ENCODE peak calls at places on chromosomes 1 and 21, in four cellular contexts. One of them, this sample, is unnamed.

GRCh38 chr1:228884196-228884595 is 148.9 kb downstream of the RHOU start:
- DNase-seq in A549: no peak
- DNase-seq in mucosa of gallbladder: no peak
- DNase-seq in AG08396: no peak
- DNase-seq in this sample: no peak

GRCh38 chr1:32361308-32361673 is 994 bp downstream of the FAM229A start:
- DNase-seq in A549: no peak
- DNase-seq in mucosa of gallbladder: no peak
- DNase-seq in AG08396: no peak
- DNase-seq in this sample: no peak

GRCh38 chr1:70517444-70517843 is 106.4 kb downstream of the CTH start:
- DNase-seq in A549: no peak
- DNase-seq in mucosa of gallbladder: no peak
- DNase-seq in AG08396: no peak
- DNase-seq in this sample: no peak

GRCh38 chr1:9449976-9450696 is 89.1 kb upstream of the SLC25A33 start:
- DNase-seq in A549: no peak
- DNase-seq in mucosa of gallbladder: no peak
- DNase-seq in AG08396: no peak
- DNase-seq in this sample: no peak

GRCh38 chr1:8302181-8302681 is 15.7 kb upstream of the SLC45A1 start:
- DNase-seq in A549: no peak
- DNase-seq in mucosa of gallbladder: no peak
- DNase-seq in AG08396: no peak
- DNase-seq in this sample: peak; percentile 90

GRCh38 chr1:6037338-6037762 is 8.3 kb upstream of the KCNAB2 start:
- DNase-seq in A549: no peak
- DNase-seq in mucosa of gallbladder: no peak
- DNase-seq in AG08396: no peak
- DNase-seq in this sample: no peak

GRCh38 chr1:170732262-170732595 is 68.3 kb downstream of the PRRX1 start:
- DNase-seq in A549: no peak
- DNase-seq in mucosa of gallbladder: no peak
- DNase-seq in AG08396: peak; percentile 14
- DNase-seq in this sample: no peak

GRCh38 chr21:41985662-41986416 is 24.3 kb downstream of the ZBTB21 start:
- DNase-seq in A549: no peak
- DNase-seq in mucosa of gallbladder: no peak
- DNase-seq in AG08396: no peak
- DNase-seq in this sample: no peak

GRCh38 chr21:38525454-38525853 is 27.2 kb upstream of the ERG start:
- DNase-seq in A549: no peak
- DNase-seq in mucosa of gallbladder: no peak
- DNase-seq in AG08396: no peak
- DNase-seq in this sample: no peak

GRCh38 chr1:30668546-30669327 is 54.6 kb downstream of the MATN1 start:
- DNase-seq in A549: no peak
- DNase-seq in mucosa of gallbladder: no peak
- DNase-seq in AG08396: no peak
- DNase-seq in this sample: no peak

GRCh38 chr1:9324246-9325096 is 31.8 kb downstream of the SPSB1 start:
- DNase-seq in A549: no peak
- DNase-seq in mucosa of gallbladder: no peak
- DNase-seq in AG08396: no peak
- DNase-seq in this sample: peak; percentile 85

GRCh38 chr1:64172458-64172983 is 30.9 kb upstream of the UBE2U start:
- DNase-seq in A549: no peak
- DNase-seq in mucosa of gallbladder: no peak
- DNase-seq in AG08396: no peak
- DNase-seq in this sample: no peak

GRCh38 chr1:112390775-112391602 is 5.0 kb upstream of the CTTNBP2NL start:
- DNase-seq in A549: peak; percentile 74
- DNase-seq in mucosa of gallbladder: peak; percentile 92
- DNase-seq in AG08396: peak; percentile 87
- DNase-seq in this sample: peak; percentile 92

GRCh38 chr1:32448773-32449456 is 16.0 kb upstream of the ZBTB8B start:
- DNase-seq in A549: peak; percentile 41
- DNase-seq in mucosa of gallbladder: no peak
- DNase-seq in AG08396: no peak
- DNase-seq in this sample: peak; percentile 77

GRCh38 chr1:22611530-22611947 is 24.9 kb upstream of the C1QA start:
- DNase-seq in A549: no peak
- DNase-seq in mucosa of gallbladder: peak; percentile 60
- DNase-seq in AG08396: peak; percentile 56
- DNase-seq in this sample: peak; percentile 42

GRCh38 chr1:150869683-150870082 is 6.7 kb downstream of the ARNT start:
- DNase-seq in A549: no peak
- DNase-seq in mucosa of gallbladder: no peak
- DNase-seq in AG08396: no peak
- DNase-seq in this sample: no peak

GRCh38 chr1:78145105-78145580 is 99.4 kb downstream of the GIPC2 start:
- DNase-seq in A549: peak; percentile 21
- DNase-seq in mucosa of gallbladder: peak; percentile 61
- DNase-seq in AG08396: peak; percentile 69
- DNase-seq in this sample: peak; percentile 81

GRCh38 chr1:185567438-185567837 is 166.8 kb upstream of the HMCN1 start:
- DNase-seq in A549: no peak
- DNase-seq in mucosa of gallbladder: no peak
- DNase-seq in AG08396: no peak
- DNase-seq in this sample: no peak

GRCh38 chr1:116686175-116686574 is 18.6 kb upstream of the IGSF3 start:
- DNase-seq in A549: no peak
- DNase-seq in mucosa of gallbladder: no peak
- DNase-seq in AG08396: no peak
- DNase-seq in this sample: no peak

GRCh38 chr21:27505516-27505915 is 538.6 kb upstream of the ADAMTS5 start:
- DNase-seq in A549: no peak
- DNase-seq in mucosa of gallbladder: no peak
- DNase-seq in AG08396: peak; percentile 26
- DNase-seq in this sample: no peak

GRCh38 chr1:183881387-183882084 is 76.6 kb downstream of the RGL1 start:
- DNase-seq in A549: peak; percentile 13
- DNase-seq in mucosa of gallbladder: peak; percentile 57
- DNase-seq in AG08396: peak; percentile 66
- DNase-seq in this sample: no peak

GRCh38 chr21:43300496-43301423 is 126.2 kb downstream of the SIK1 start:
- DNase-seq in A549: no peak
- DNase-seq in mucosa of gallbladder: no peak
- DNase-seq in AG08396: no peak
- DNase-seq in this sample: peak; percentile 2

GRCh38 chr1:200221614-200222282 is 188.1 kb downstream of the ZNF281 start:
- DNase-seq in A549: no peak
- DNase-seq in mucosa of gallbladder: no peak
- DNase-seq in AG08396: no peak
- DNase-seq in this sample: no peak

GRCh38 chr1:6207075-6207885 is 1.4 kb downstream of the RNF207 start:
- DNase-seq in A549: no peak
- DNase-seq in mucosa of gallbladder: no peak
- DNase-seq in AG08396: no peak
- DNase-seq in this sample: no peak

GRCh38 chr1:2160691-2161320 is 33.8 kb downstream of the FAAP20 start:
- DNase-seq in A549: no peak
- DNase-seq in mucosa of gallbladder: no peak
- DNase-seq in AG08396: no peak
- DNase-seq in this sample: no peak

GRCh38 chr1:56838726-56839125 is 15.9 kb upstream of the C8A start:
- DNase-seq in A549: no peak
- DNase-seq in mucosa of gallbladder: no peak
- DNase-seq in AG08396: no peak
- DNase-seq in this sample: no peak

GRCh38 chr1:27527857-27528700 is 38.1 kb upstream of the WASF2 start:
- DNase-seq in A549: no peak
- DNase-seq in mucosa of gallbladder: no peak
- DNase-seq in AG08396: no peak
- DNase-seq in this sample: no peak

GRCh38 chr1:11071463-11072215 is 11.8 kb upstream of the SRM start:
- DNase-seq in A549: no peak
- DNase-seq in mucosa of gallbladder: no peak
- DNase-seq in AG08396: no peak
- DNase-seq in this sample: no peak

GRCh38 chr21:36700961-36701911 is 2.3 kb downstream of the SIM2 start:
- DNase-seq in A549: no peak
- DNase-seq in mucosa of gallbladder: no peak
- DNase-seq in AG08396: no peak
- DNase-seq in this sample: no peak

GRCh38 chr1:158147396-158148353 is 33.0 kb upstream of the CD1D start:
- DNase-seq in A549: no peak
- DNase-seq in mucosa of gallbladder: no peak
- DNase-seq in AG08396: no peak
- DNase-seq in this sample: no peak

GRCh38 chr1:226144045-226144444 is 42.5 kb downstream of the ACBD3 start:
- DNase-seq in A549: no peak
- DNase-seq in mucosa of gallbladder: no peak
- DNase-seq in AG08396: no peak
- DNase-seq in this sample: no peak

GRCh38 chr1:209403921-209404320 is 179.6 kb upstream of the CAMK1G start:
- DNase-seq in A549: no peak
- DNase-seq in mucosa of gallbladder: no peak
- DNase-seq in AG08396: no peak
- DNase-seq in this sample: no peak

GRCh38 chr1:186325239-186325638 is 49.8 kb downstream of the TPR start:
- DNase-seq in A549: no peak
- DNase-seq in mucosa of gallbladder: no peak
- DNase-seq in AG08396: no peak
- DNase-seq in this sample: peak; percentile 49

GRCh38 chr1:65420590-65421340 is at the start of the genes LEPR and LEPROT:
- DNase-seq in A549: peak; percentile 72
- DNase-seq in mucosa of gallbladder: no peak
- DNase-seq in AG08396: no peak
- DNase-seq in this sample: peak; percentile 71

GRCh38 chr1:89605692-89606091 is 27.2 kb upstream of the LRRC8C start:
- DNase-seq in A549: no peak
- DNase-seq in mucosa of gallbladder: no peak
- DNase-seq in AG08396: peak; percentile 33
- DNase-seq in this sample: peak; percentile 87

GRCh38 chr1:223886516-223886921 is 40.8 kb upstream of the TP53BP2 start:
- DNase-seq in A549: no peak
- DNase-seq in mucosa of gallbladder: peak; percentile 60
- DNase-seq in AG08396: no peak
- DNase-seq in this sample: no peak

GRCh38 chr1:201184734-201185453 is 5.7 kb upstream of the IGFN1 start:
- DNase-seq in A549: peak; percentile 29
- DNase-seq in mucosa of gallbladder: no peak
- DNase-seq in AG08396: peak; percentile 82
- DNase-seq in this sample: peak; percentile 82

GRCh38 chr1:242017580-242018233 is 18.8 kb upstream of the MAP1LC3C start:
- DNase-seq in A549: peak; percentile 72
- DNase-seq in mucosa of gallbladder: peak; percentile 50
- DNase-seq in AG08396: peak; percentile 52
- DNase-seq in this sample: peak; percentile 82

GRCh38 chr1:161772397-161772796 is 6.3 kb downstream of the ATF6 start:
- DNase-seq in A549: no peak
- DNase-seq in mucosa of gallbladder: no peak
- DNase-seq in AG08396: no peak
- DNase-seq in this sample: no peak

GRCh38 chr1:221309711-221310110 is 430.5 kb downstream of the HLX start:
- DNase-seq in A549: no peak
- DNase-seq in mucosa of gallbladder: no peak
- DNase-seq in AG08396: no peak
- DNase-seq in this sample: no peak

This sample was measured in SK-MEL-5.